ENCODE peak calls at places on chromosomes 1 and 21, in four cellular contexts. O is stimulated activated naive CD4-positive, alpha-beta T cell treated with Interleukin-2 at 50 U/mL for 16 hours; N is smooth muscle cell of the brain vasculature; T is amniotic stem cell. L is an unnamed sample.
A peak's percentile ranks its signal among the peaks of the same experiment; 100 is the strongest.

GRCh38 chr1:156648496-156648895 is 6.6 kb downstream of the BCAN start:
- DNase-seq in O (no peak), N (no peak), T (no peak), L (no peak)

GRCh38 chr1:204726478-204726877 is 40.9 kb upstream of the LRRN2 start:
- DNase-seq in N (no peak), T (no peak), O (no peak), L (no peak)

GRCh38 chr1:156694563-156694962 is 10.8 kb downstream of the CRABP2 start:
- DNase-seq in O (no peak), N (no peak), T (no peak), L (no peak)

GRCh38 chr21:17819114-17819877 is at the start of gene C21orf91:
- DNase-seq in T (peak; percentile 60), O (peak; percentile 84), N (peak; percentile 77), L (no peak)

GRCh38 chr1:240860023-240860422 is 248.1 kb upstream of the GREM2 start:
- DNase-seq in N (no peak), O (no peak), T (no peak), L (no peak)

GRCh38 chr1:3820316-3820715 is 24.0 kb upstream of the LRRC47 start:
- DNase-seq in T (no peak), O (no peak), N (no peak), L (no peak)

GRCh38 chr1:165257969-165258459 is 98.5 kb downstream of the LMX1A start:
- DNase-seq in N (no peak), O (no peak), T (no peak), L (peak; percentile 20)

GRCh38 chr21:31733521-31734149 is 1.7 kb upstream of the SCAF4 start:
- DNase-seq in N (no peak), T (no peak), O (no peak), L (no peak)

GRCh38 chr21:41197582-41197981 is 29.6 kb downstream of the BACE2 start:
- DNase-seq in T (no peak), O (no peak), N (no peak), L (no peak)

GRCh38 chr1:11132571-11133293 is 33.1 kb upstream of the EXOSC10 start:
- DNase-seq in N (no peak), T (no peak), O (no peak), L (no peak)